ENCODE peak calls at places on chromosomes 4 and X, in four cellular contexts. L is H4, C is NCI-H146, R is GM20000. W is an unnamed sample.

GRCh38 chr4:86990510-86990909 is 55.7 kb downstream of the AFF1 start:
- DNase-seq in R (no peak), C (no peak), L (no peak), W (no peak)

GRCh38 chrX:107117993-107118321 is 665 bp downstream of the RBM41 start:
- DNase-seq in L (no peak), C (no peak), R (no peak), W (no peak)

GRCh38 chrX:150486011-150486410 is 82.4 kb upstream of the MTM1 start:
- DNase-seq in R (peak; percentile 6), L (peak; percentile 35), C (no peak), W (peak; percentile 11)

GRCh38 chrX:139506318-139506717 is 24.2 kb upstream of the F9 start:
- DNase-seq in L (no peak), C (no peak), R (no peak), W (no peak)

GRCh38 chr4:189445613-189446012 is 495.1 kb upstream of the FRG1 start:
- DNase-seq in C (no peak), L (no peak), R (no peak), W (no peak)

GRCh38 chr4:88419874-88420273 is 37.0 kb upstream of the HERC5 start:
- DNase-seq in C (no peak), L (no peak), R (peak; percentile 14), W (no peak)

GRCh38 chr4:94766856-94767255 is 9.1 kb downstream of the BMPR1B start:
- DNase-seq in R (no peak), L (peak; percentile 87), C (no peak), W (no peak)

GRCh38 chrX:22343192-22343591 is 70.5 kb downstream of the CBLL2 start:
- DNase-seq in C (no peak), R (no peak), L (no peak), W (no peak)

GRCh38 chrX:144637731-144638130 is 609.6 kb upstream of the SPANXN1 start:
- DNase-seq in C (no peak), L (peak; percentile 53), R (no peak), W (no peak)

GRCh38 chrX:3501833-3502535 is 155.5 kb upstream of the MXRA5 start:
- DNase-seq in R (no peak), C (no peak), L (no peak), W (no peak)

GRCh38 chrX:7759832-7760231 is 83.1 kb upstream of the VCX start:
- DNase-seq in C (no peak), L (no peak), R (no peak), W (no peak)

GRCh38 chrX:134599173-134599914 is 58.9 kb downstream of the PLAC1 start:
- DNase-seq in R (no peak), L (peak; percentile 34), C (no peak), W (no peak)

GRCh38 chr4:23022032-23022431 is 329.3 kb downstream of the GBA3 start:
- DNase-seq in L (peak; percentile 83), C (no peak), R (no peak), W (no peak)

GRCh38 chr4:3483471-3483921 is 20.4 kb downstream of the DOK7 start:
- DNase-seq in R (no peak), C (no peak), L (peak; percentile 84), W (no peak)

GRCh38 chr4:7002336-7002735 is 40.8 kb upstream of the TADA2B start:
- DNase-seq in C (no peak), R (no peak), L (no peak), W (no peak)

W was measured in T-cell.